ENCODE peak calls at places on chromosomes 13 and 19, in four cellular contexts. O, M, R and N are unnamed samples.

GRCh38 chr19:34480971-34481821 is at the start of gene WTIP:
- DNase-seq in M (peak; percentile 88), O (peak; percentile 91), R (peak; percentile 67), N (no peak)

GRCh38 chr19:1064661-1065605 is 2.0 kb upstream of the ARHGAP45 start:
- DNase-seq in M (peak; percentile 68), O (peak; percentile 65), R (peak; percentile 59), N (no peak)

GRCh38 chr13:47945738-47946137 is 55.3 kb downstream of the SUCLA2 start:
- DNase-seq in O (peak; percentile 92), M (peak; percentile 76), R (no peak), N (peak; percentile 58)

GRCh38 chr13:42615691-42616090 is 41.7 kb downstream of the TNFSF11 start:
- DNase-seq in M (peak; percentile 18), O (peak; percentile 61), R (no peak), N (no peak)

GRCh38 chr13:97224544-97225324 is 2.6 kb downstream of the MBNL2 start:
- DNase-seq in M (peak; percentile 41), R (no peak), O (peak; percentile 73), N (no peak)

GRCh38 chr13:35349673-35350278 is 126.7 kb downstream of the MAB21L1 start:
- DNase-seq in M (no peak), O (peak; percentile 15), R (no peak), N (no peak)

GRCh38 chr13:54573186-54573585 is 1544.6 kb downstream of the OLFM4 start:
- DNase-seq in R (no peak), M (no peak), O (no peak), N (no peak)

GRCh38 chr13:112057434-112057735 is 9.6 kb upstream of the SOX1 start:
- DNase-seq in R (no peak), O (no peak), M (no peak), N (no peak)

GRCh38 chr13:75963318-75963717 is 327.2 kb downstream of the LMO7 start:
- DNase-seq in R (no peak), M (no peak), O (no peak), N (no peak)

GRCh38 chr19:8403098-8403819 is 9.8 kb upstream of the MARCHF2 start:
- DNase-seq in R (no peak), O (no peak), M (no peak), N (no peak)

GRCh38 chr13:85266331-85266730 is 532.9 kb downstream of the SLITRK6 start:
- DNase-seq in M (no peak), R (no peak), O (peak; percentile 4), N (no peak)

GRCh38 chr13:44932850-44933251 is 56.4 kb downstream of the NUFIP1 start:
- DNase-seq in O (peak; percentile 79), M (peak; percentile 49), R (no peak), N (no peak)

GRCh38 chr13:99657848-99658265 is 156.6 kb downstream of the TM9SF2 start:
- DNase-seq in R (peak; percentile 37), M (no peak), O (peak; percentile 43), N (no peak)

GRCh38 chr19:58366576-58367430 is 4.3 kb upstream of the ZNF497 start:
- DNase-seq in O (no peak), M (no peak), R (no peak), N (no peak)

GRCh38 chr19:58364127-58364526 is 1.6 kb upstream of the ZNF497 start:
- DNase-seq in M (no peak), R (no peak), O (no peak), N (no peak)

GRCh38 chr19:58361900-58362271 is 665 bp downstream of the ZNF497 start:
- DNase-seq in M (peak; percentile 47), O (no peak), R (peak; percentile 39), N (no peak)

GRCh38 chr19:58357798-58358145 is 4.5 kb upstream of the A1BG start:
- DNase-seq in M (no peak), R (no peak), O (no peak), N (no peak)

GRCh38 chr19:58362272-58362994 is at the start of gene ZNF497:
- DNase-seq in R (peak; percentile 95), O (peak; percentile 97), M (peak; percentile 93), N (peak; percentile 75)
- TF ChIP-seq CTCF in R (no peak), O (peak; percentile 7), M (peak; percentile 13), N (no peak)

GRCh38 chr13:73075546-73075945 is 16.7 kb downstream of the KLF5 start:
- DNase-seq in O (no peak), R (no peak), M (no peak), N (no peak)
- H3K4me3 ChIP-seq in O (peak overlapping the region; percentile 9), R (no peak overlapping the region), M (peak overlapping the region; percentile 28), N (no peak overlapping the region)

GRCh38 chr19:50311723-50312635 is 17.2 kb downstream of the KCNC3 start:
- DNase-seq in M (no peak), O (no peak), R (no peak), N (no peak)

GRCh38 chr19:50314724-50315700 is 14.2 kb downstream of the KCNC3 start:
- DNase-seq in R (no peak), O (no peak), M (no peak), N (no peak)

GRCh38 chr19:50315773-50316448 is 13.3 kb downstream of the KCNC3 start:
- DNase-seq in O (peak; percentile 50), R (no peak), M (no peak), N (no peak)

GRCh38 chr19:50312967-50313811 is 16.0 kb downstream of the KCNC3 start:
- DNase-seq in R (no peak), M (no peak), O (no peak), N (no peak)

GRCh38 chr19:50313812-50314536 is 15.2 kb downstream of the KCNC3 start:
- DNase-seq in O (no peak), M (no peak), R (no peak), N (no peak)
- TF ChIP-seq CTCF in O (no peak), M (no peak), R (no peak), N (no peak)

GRCh38 chr19:56837492-56837891 is 3.0 kb downstream of the PEG3 start:
- DNase-seq in R (peak; percentile 71), O (peak; percentile 22), M (no peak), N (peak; percentile 47)
- H3K4me3 ChIP-seq in R (peak overlapping the region; percentile 52), O (no peak overlapping the region), M (no peak overlapping the region), N (peak overlapping the region; percentile 42)

GRCh38 chr19:10419646-10420443 is 493 bp upstream of the PDE4A start:
- DNase-seq in M (peak; percentile 61), O (peak; percentile 94), R (no peak), N (no peak)

GRCh38 chr19:10417598-10418280 is 2.6 kb upstream of the PDE4A start:
- DNase-seq in R (no peak), O (peak; percentile 38), M (no peak), N (no peak)

GRCh38 chr19:10419200-10419645 is 1.1 kb upstream of the PDE4A start:
- DNase-seq in R (no peak), O (no peak), M (no peak), N (no peak)

GRCh38 chr19:10416380-10417257 is 3.7 kb upstream of the PDE4A start:
- DNase-seq in R (peak; percentile 66), O (peak; percentile 89), M (peak; percentile 90), N (no peak)

DNA sequence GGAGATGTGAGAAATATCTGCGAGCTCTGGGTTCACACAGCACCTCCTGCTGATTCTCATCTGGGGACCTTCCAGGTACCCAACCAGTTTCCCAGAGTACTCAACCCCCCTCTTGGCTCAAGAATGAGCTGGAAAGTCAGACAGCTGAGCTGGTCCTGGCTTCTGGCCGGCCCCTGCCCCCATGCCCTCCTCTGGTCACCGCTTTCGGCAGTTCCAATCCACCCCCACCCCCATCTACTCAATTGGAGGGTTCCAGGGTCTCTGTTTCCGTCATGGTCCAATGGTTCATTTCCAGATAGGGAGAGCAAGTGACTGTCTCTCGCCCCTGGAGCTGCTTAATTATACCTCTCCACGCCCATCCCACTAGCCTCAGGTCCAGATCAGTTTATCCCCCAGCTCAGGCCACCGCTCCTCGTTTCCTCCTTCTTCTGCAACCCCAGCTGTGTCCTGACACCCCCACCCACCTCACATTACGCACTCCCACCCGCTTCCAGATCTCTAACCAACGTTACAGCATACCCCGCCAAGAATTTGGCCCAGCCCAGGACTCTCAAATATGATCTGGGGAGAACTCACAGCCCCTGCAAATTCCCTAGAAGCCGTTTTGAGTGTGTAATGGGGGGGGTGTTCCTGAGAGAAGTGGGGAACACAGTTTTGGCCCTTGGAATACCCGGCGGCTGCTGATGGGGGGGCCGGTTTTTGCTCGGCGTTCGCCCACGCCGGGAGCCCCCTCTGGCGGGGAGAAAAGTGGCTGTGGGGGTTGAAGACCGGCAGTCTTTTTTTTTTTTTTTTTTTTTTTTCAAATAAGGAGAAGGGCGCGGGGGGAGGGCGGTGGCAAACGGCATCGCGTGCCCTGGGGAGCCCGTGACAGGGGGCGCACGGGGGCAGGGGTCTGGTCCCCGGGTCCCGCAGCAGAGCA is 1.8 kb upstream of the PDE4A start:
- DNase-seq in R (no peak), O (peak; percentile 29), M (no peak), N (no peak)
- TF ChIP-seq CTCF in R (no peak), O (peak; percentile 40), M (no peak), N (peak; percentile 18)

DNA sequence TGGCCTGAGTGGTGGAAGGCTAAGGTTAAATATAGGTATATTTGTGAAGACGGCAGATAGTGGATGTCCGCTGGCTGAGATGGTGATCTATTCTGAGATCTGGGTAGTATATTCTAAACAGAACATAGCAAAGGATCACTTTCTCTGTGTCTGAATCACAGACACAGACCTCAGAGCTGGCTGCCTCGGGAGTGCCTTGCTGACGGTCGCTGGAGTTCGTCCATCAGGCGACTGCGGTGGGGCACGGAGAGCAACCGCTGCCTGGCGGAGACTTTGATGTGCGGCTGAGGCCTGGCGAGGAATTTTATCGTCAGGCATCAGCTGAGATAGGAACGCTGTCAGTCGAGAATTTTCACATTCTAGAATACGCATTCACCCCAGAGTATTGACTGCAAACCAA is 42.9 kb upstream of the DCUN1D2 start:
- DNase-seq in R (no peak), O (no peak), M (peak; percentile 65), N (peak; percentile 23)
- H3K4me3 ChIP-seq in R (no peak overlapping the region), O (no peak overlapping the region), M (no peak overlapping the region), N (no peak overlapping the region)

GRCh38 chr19:4258181-4258580 is 11.3 kb downstream of the YJU2 start:
- DNase-seq in O (no peak), M (no peak), R (no peak), N (no peak)

GRCh38 chr19:4260605-4261191 is 13.8 kb downstream of the YJU2 start:
- DNase-seq in R (no peak), M (no peak), O (no peak), N (no peak)

GRCh38 chr19:4257025-4257424 is 10.1 kb downstream of the YJU2 start:
- DNase-seq in M (no peak), R (no peak), O (no peak), N (no peak)

GRCh38 chr19:4256563-4256962 is 9.7 kb downstream of the YJU2 start:
- DNase-seq in R (no peak), M (no peak), O (no peak), N (no peak)
- TF ChIP-seq CTCF in R (no peak), M (no peak), O (peak; percentile 24), N (peak; percentile 16)

GRCh38 chr19:16472992-16473391 is 1.2 kb upstream of the EPS15L1 start:
- DNase-seq in R (no peak), M (no peak), O (no peak), N (no peak)

GRCh38 chr19:16470541-16470910 is 1.2 kb downstream of the EPS15L1 start:
- DNase-seq in O (no peak), R (no peak), M (no peak), N (no peak)

GRCh38 chr19:16467581-16467980 is 4.2 kb downstream of the EPS15L1 start:
- DNase-seq in M (no peak), R (no peak), O (no peak), N (no peak)

GRCh38 chr19:16473875-16474397 is 2.2 kb upstream of the EPS15L1 start:
- DNase-seq in O (no peak), M (no peak), R (no peak), N (no peak)

GRCh38 chr19:16470911-16471811 is 609 bp downstream of the EPS15L1 start:
- DNase-seq in M (peak; percentile 55), R (peak; percentile 36), O (peak; percentile 71), N (no peak)
- H3K4me3 ChIP-seq in M (peak overlapping the region; percentile 85), R (peak overlapping the region; percentile 86), O (peak overlapping the region; percentile 77), N (peak overlapping the region; percentile 68)